ENCODE peak calls at places on chromosomes 16 and 17, in ten cellular contexts. C is A549; Q is thoracic aorta; R is GF-D8; D is NB4; T is stimulated activated CD4-positive, alpha-beta T cell treated with anti-CD3 and anti-CD28 coated beads, Interleukin-2, amount 100 ng/mL, for 48 hours; P is mucosa of descending colon; V is occipital lobe; S is 8988T; N is head of caudate nucleus. K is an unnamed sample.

GRCh38 chr17:69030145-69030544 is 30.6 kb downstream of the ABCA9 start:
- DNase-seq in Q (no peak), V (no peak), S (no peak), R (no peak), D (no peak), C (no peak), N (no peak), P (no peak), T (no peak), K (no peak)

GRCh38 chr16:88686062-88686438 is 257 bp downstream of the SNAI3 start:
- DNase-seq in V (no peak), N (peak), Q (no peak), S (no peak), D (no peak), R (no peak), P (peak), C (no peak), T (no peak), K (no peak)

GRCh38 chr16:88730632-88731607 is 24.6 kb downstream of the CTU2 start:
- DNase-seq in P (no peak), V (no peak), S (no peak), Q (no peak), T (no peak), C (no peak), N (no peak), R (no peak), D (no peak), K (no peak)

GRCh38 chr17:6660765-6661463 is 9.4 kb downstream of the C17orf100 start:
- DNase-seq in R (peak), S (no peak), Q (no peak), T (no peak), N (peak), V (no peak), D (peak), C (no peak), P (no peak), K (no peak)

GRCh38 chr17:38693700-38694329 is 11.3 kb upstream of the MLLT6 start:
- DNase-seq in T (no peak), R (no peak), Q (no peak), D (no peak), V (no peak), C (no peak), S (no peak), P (peak), N (peak), K (no peak)

GRCh38 chr16:1964046-1964505 is 550 bp downstream of the RPS2 start:
- DNase-seq in N (no peak), C (no peak), V (no peak), S (no peak), Q (no peak), D (no peak), T (peak), R (no peak), P (no peak), K (no peak)

GRCh38 chr16:48300391-48300856 is 53.1 kb upstream of the ABCC11 start:
- DNase-seq in N (no peak), C (no peak), P (no peak), R (no peak), V (no peak), S (no peak), Q (no peak), D (no peak), T (no peak), K (no peak)

GRCh38 chr17:8940866-8941471 is 24.5 kb downstream of the PIK3R5 start:
- DNase-seq in S (no peak), V (no peak), Q (no peak), C (no peak), D (no peak), P (no peak), T (no peak), N (no peak), R (no peak), K (no peak)

GRCh38 chr16:22161999-22162657 is at the start of gene SDR42E2:
- DNase-seq in R (no peak), Q (no peak), T (peak), C (peak), V (no peak), S (no peak), N (no peak), D (no peak), P (peak), K (peak)

GRCh38 chr17:12952012-12952411 is 65.8 kb downstream of the ELAC2 start:
- DNase-seq in P (no peak), V (no peak), N (no peak), R (no peak), T (no peak), Q (no peak), S (no peak), D (no peak), C (no peak), K (no peak)

GRCh38 chr17:28926786-28927185 is 23.9 kb upstream of the DHRS13 start:
- DNase-seq in T (no peak), Q (no peak), S (no peak), D (peak), N (no peak), C (no peak), R (no peak), V (no peak), P (no peak), K (no peak)

GRCh38 chr16:27230562-27230991 is 27.3 kb downstream of the KDM8 start:
- DNase-seq in P (peak), R (peak), T (peak), V (no peak), S (no peak), C (no peak), N (no peak), Q (no peak), D (peak), K (no peak)

GRCh38 chr17:2343421-2343820 is 6.1 kb downstream of the SGSM2 start:
- DNase-seq in C (no peak), N (no peak), Q (no peak), D (no peak), P (peak), R (no peak), T (peak), V (no peak), S (no peak), K (no peak)

GRCh38 chr17:39462644-39463375 is 1.5 kb downstream of the CDK12 start:
- DNase-seq in C (no peak), V (no peak), D (peak), P (peak), Q (no peak), T (no peak), N (no peak), S (no peak), R (no peak), K (no peak)

GRCh38 chr16:77993111-77993571 is 29.2 kb upstream of the CLEC3A start:
- DNase-seq in T (no peak), S (no peak), Q (no peak), R (no peak), V (peak), P (peak), N (no peak), D (no peak), C (no peak), K (no peak)

GRCh38 chr16:138049-138417 is 440 bp downstream of the NPRL3 start:
- DNase-seq in P (peak), V (no peak), D (peak), C (peak), T (peak), S (no peak), N (peak), Q (no peak), R (no peak), K (no peak)

GRCh38 chr17:82396601-82397435 is 21.3 kb upstream of the HEXD start:
- DNase-seq in R (no peak), D (peak), S (no peak), V (no peak), C (no peak), P (no peak), N (no peak), T (no peak), Q (no peak), K (no peak)

GRCh38 chr16:61929801-61930200 is 106.4 kb downstream of the CDH8 start:
- DNase-seq in C (no peak), Q (no peak), N (no peak), S (no peak), P (no peak), D (no peak), R (no peak), T (no peak), V (no peak), K (no peak)

GRCh38 chr16:50273888-50274770 is 7.8 kb downstream of the ADCY7 start:
- DNase-seq in Q (no peak), T (no peak), D (peak), R (peak), N (no peak), S (no peak), P (no peak), V (no peak), C (no peak), K (no peak)

GRCh38 chr17:43338886-43339516 is 59.8 kb upstream of the ARL4D start:
- DNase-seq in Q (no peak), C (no peak), D (peak), V (peak), P (peak), S (no peak), N (peak), T (peak), R (peak), K (peak)

GRCh38 chr17:1931759-1932579 is 93.2 kb downstream of the RTN4RL1 start:
- DNase-seq in D (no peak), R (no peak), S (no peak), T (no peak), Q (no peak), P (peak), V (peak), N (peak), C (no peak), K (peak)